ENCODE peak calls at places on chromosomes 6 and 20, in nine cellular contexts. One of them, this sample, is unnamed.

GRCh38 chr6:88677356-88677755 is 286.1 kb downstream of the RNGTT start:
- DNase-seq in right lobe of liver: no peak
- DNase-seq in brain microvascular endothelial cell: no peak
- DNase-seq in Panc1: no peak
- DNase-seq in cardiac muscle cell: no peak
- DNase-seq in fibroblast of lung: no peak
- DNase-seq in stomach: no peak
- DNase-seq in AG09309: no peak
- DNase-seq in NB4: no peak
- DNase-seq in this sample: no peak

GRCh38 chr20:34017610-34018009 is 23.9 kb downstream of the RALY start:
- DNase-seq in right lobe of liver: no peak
- DNase-seq in brain microvascular endothelial cell: peak
- DNase-seq in Panc1: no peak
- DNase-seq in cardiac muscle cell: peak
- DNase-seq in fibroblast of lung: peak
- DNase-seq in stomach: no peak
- DNase-seq in AG09309: peak
- DNase-seq in NB4: no peak
- DNase-seq in this sample: no peak

GRCh38 chr6:116405147-116405546 is 34.4 kb downstream of the DSE start:
- DNase-seq in right lobe of liver: no peak
- DNase-seq in brain microvascular endothelial cell: no peak
- DNase-seq in Panc1: no peak
- DNase-seq in cardiac muscle cell: no peak
- DNase-seq in fibroblast of lung: peak
- DNase-seq in stomach: no peak
- DNase-seq in AG09309: no peak
- DNase-seq in NB4: no peak
- DNase-seq in this sample: no peak

GRCh38 chr20:939606-940005 is 23.5 kb upstream of the ANGPT4 start:
- DNase-seq in right lobe of liver: no peak
- DNase-seq in brain microvascular endothelial cell: no peak
- DNase-seq in Panc1: no peak
- DNase-seq in cardiac muscle cell: no peak
- DNase-seq in fibroblast of lung: no peak
- DNase-seq in stomach: no peak
- DNase-seq in AG09309: no peak
- DNase-seq in NB4: no peak
- DNase-seq in this sample: no peak

GRCh38 chr6:44804016-44804415 is 416.5 kb downstream of the CDC5L start:
- DNase-seq in right lobe of liver: no peak
- DNase-seq in brain microvascular endothelial cell: no peak
- DNase-seq in Panc1: no peak
- DNase-seq in cardiac muscle cell: no peak
- DNase-seq in fibroblast of lung: no peak
- DNase-seq in stomach: no peak
- DNase-seq in AG09309: no peak
- DNase-seq in NB4: no peak
- DNase-seq in this sample: no peak

GRCh38 chr6:17120019-17120418 is 18.2 kb downstream of the STMND1 start:
- DNase-seq in right lobe of liver: no peak
- DNase-seq in brain microvascular endothelial cell: no peak
- DNase-seq in Panc1: no peak
- DNase-seq in cardiac muscle cell: no peak
- DNase-seq in fibroblast of lung: peak
- DNase-seq in stomach: no peak
- DNase-seq in AG09309: no peak
- DNase-seq in NB4: no peak
- DNase-seq in this sample: no peak

GRCh38 chr6:31079656-31080261 is 32.6 kb downstream of the C6orf15 start:
- DNase-seq in right lobe of liver: no peak
- DNase-seq in brain microvascular endothelial cell: peak
- DNase-seq in Panc1: no peak
- DNase-seq in cardiac muscle cell: peak
- DNase-seq in fibroblast of lung: peak
- DNase-seq in stomach: peak
- DNase-seq in AG09309: no peak
- DNase-seq in NB4: peak
- DNase-seq in this sample: peak

GRCh38 chr20:35174458-35175216 is 2.8 kb downstream of the PROCR start:
- DNase-seq in right lobe of liver: peak
- DNase-seq in brain microvascular endothelial cell: no peak
- DNase-seq in Panc1: no peak
- DNase-seq in cardiac muscle cell: no peak
- DNase-seq in fibroblast of lung: no peak
- DNase-seq in stomach: peak
- DNase-seq in AG09309: no peak
- DNase-seq in NB4: no peak
- DNase-seq in this sample: no peak

GRCh38 chr20:49320460-49320859 is 42.6 kb upstream of the ZNFX1 start:
- DNase-seq in right lobe of liver: no peak
- DNase-seq in brain microvascular endothelial cell: peak
- DNase-seq in Panc1: no peak
- DNase-seq in cardiac muscle cell: peak
- DNase-seq in fibroblast of lung: peak
- DNase-seq in stomach: no peak
- DNase-seq in AG09309: no peak
- DNase-seq in NB4: peak
- DNase-seq in this sample: no peak

GRCh38 chr20:49316704-49317103 is 38.8 kb upstream of the ZNFX1 start:
- DNase-seq in right lobe of liver: no peak
- DNase-seq in brain microvascular endothelial cell: no peak
- DNase-seq in Panc1: no peak
- DNase-seq in cardiac muscle cell: no peak
- DNase-seq in fibroblast of lung: no peak
- DNase-seq in stomach: no peak
- DNase-seq in AG09309: no peak
- DNase-seq in NB4: no peak
- DNase-seq in this sample: no peak

GRCh38 chr20:49318430-49319203 is 40.8 kb upstream of the ZNFX1 start:
- DNase-seq in right lobe of liver: no peak
- DNase-seq in brain microvascular endothelial cell: no peak
- DNase-seq in Panc1: no peak
- DNase-seq in cardiac muscle cell: no peak
- DNase-seq in fibroblast of lung: no peak
- DNase-seq in stomach: no peak
- DNase-seq in AG09309: no peak
- DNase-seq in NB4: no peak
- DNase-seq in this sample: no peak

GRCh38 chr20:49319204-49319809 is 41.5 kb upstream of the ZNFX1 start:
- DNase-seq in right lobe of liver: no peak
- DNase-seq in brain microvascular endothelial cell: no peak
- DNase-seq in Panc1: no peak
- DNase-seq in cardiac muscle cell: no peak
- DNase-seq in fibroblast of lung: no peak
- DNase-seq in stomach: no peak
- DNase-seq in AG09309: no peak
- DNase-seq in NB4: no peak
- DNase-seq in this sample: no peak

DNA sequence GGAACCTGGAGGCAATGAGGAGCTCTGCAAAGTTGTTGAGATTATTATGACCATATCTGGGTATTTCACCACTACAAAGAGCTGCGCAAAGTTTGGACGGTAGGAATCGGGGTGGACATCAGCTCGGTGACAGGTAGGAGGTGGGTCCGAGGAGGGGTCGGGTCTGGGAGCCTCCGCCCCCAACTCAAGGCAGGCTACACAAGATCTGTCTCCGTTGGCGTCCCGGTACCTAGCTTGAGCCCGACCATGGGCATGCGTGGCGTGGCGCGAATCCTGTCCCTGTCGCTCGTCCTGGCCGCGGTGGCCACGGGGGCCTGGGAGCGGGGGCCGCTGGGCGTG is 40.2 kb upstream of the ZNFX1 start:
- DNase-seq in right lobe of liver: no peak
- DNase-seq in brain microvascular endothelial cell: no peak
- DNase-seq in Panc1: no peak
- DNase-seq in cardiac muscle cell: no peak
- DNase-seq in fibroblast of lung: no peak
- DNase-seq in stomach: no peak
- DNase-seq in AG09309: no peak
- DNase-seq in NB4: no peak
- DNase-seq in this sample: no peak
- TF ChIP-seq CTCF in right lobe of liver: no peak
- TF ChIP-seq CTCF in brain microvascular endothelial cell: no peak
- TF ChIP-seq CTCF in Panc1: no peak
- TF ChIP-seq CTCF in cardiac muscle cell: no peak
- TF ChIP-seq CTCF in fibroblast of lung: no peak
- TF ChIP-seq CTCF in stomach: no peak
- TF ChIP-seq CTCF in AG09309: no peak
- TF ChIP-seq CTCF in NB4: no peak
- TF ChIP-seq CTCF in this sample: no peak

DNA sequence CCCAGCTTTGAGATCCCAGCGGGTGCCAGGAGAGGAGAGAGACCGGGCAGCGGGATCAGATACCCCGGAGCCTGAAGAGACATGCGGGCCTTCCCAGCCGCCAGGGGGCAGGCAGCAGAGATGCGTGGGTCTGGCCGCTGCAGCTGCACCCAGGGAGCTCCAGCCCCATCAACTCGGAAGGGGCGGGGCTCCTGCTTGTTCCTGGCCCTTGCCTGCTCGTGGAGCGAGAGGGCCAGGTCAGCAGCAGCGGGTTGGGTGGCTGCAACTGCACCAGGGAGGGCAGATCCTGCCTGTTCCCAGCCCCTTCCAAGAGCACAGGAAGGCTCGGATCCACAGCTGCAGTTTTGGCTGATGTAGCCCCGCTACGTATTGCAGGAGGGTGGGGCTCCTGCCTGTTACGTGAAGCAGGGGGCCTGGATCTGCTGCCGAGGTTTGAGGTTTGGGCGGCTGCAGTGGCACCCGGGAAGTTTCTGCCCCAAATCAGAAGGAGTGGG is 532.8 kb downstream of the RFPL4B start:
- DNase-seq in right lobe of liver: peak
- DNase-seq in brain microvascular endothelial cell: no peak
- DNase-seq in Panc1: no peak
- DNase-seq in cardiac muscle cell: peak
- DNase-seq in fibroblast of lung: no peak
- DNase-seq in stomach: peak
- DNase-seq in AG09309: no peak
- DNase-seq in NB4: peak
- DNase-seq in this sample: no peak
- TF ChIP-seq CTCF in right lobe of liver: peak
- TF ChIP-seq CTCF in brain microvascular endothelial cell: no peak
- TF ChIP-seq CTCF in Panc1: no peak
- TF ChIP-seq CTCF in cardiac muscle cell: peak
- TF ChIP-seq CTCF in fibroblast of lung: no peak
- TF ChIP-seq CTCF in stomach: no peak
- TF ChIP-seq CTCF in AG09309: no peak
- TF ChIP-seq CTCF in NB4: peak
- TF ChIP-seq CTCF in this sample: no peak

DNA sequence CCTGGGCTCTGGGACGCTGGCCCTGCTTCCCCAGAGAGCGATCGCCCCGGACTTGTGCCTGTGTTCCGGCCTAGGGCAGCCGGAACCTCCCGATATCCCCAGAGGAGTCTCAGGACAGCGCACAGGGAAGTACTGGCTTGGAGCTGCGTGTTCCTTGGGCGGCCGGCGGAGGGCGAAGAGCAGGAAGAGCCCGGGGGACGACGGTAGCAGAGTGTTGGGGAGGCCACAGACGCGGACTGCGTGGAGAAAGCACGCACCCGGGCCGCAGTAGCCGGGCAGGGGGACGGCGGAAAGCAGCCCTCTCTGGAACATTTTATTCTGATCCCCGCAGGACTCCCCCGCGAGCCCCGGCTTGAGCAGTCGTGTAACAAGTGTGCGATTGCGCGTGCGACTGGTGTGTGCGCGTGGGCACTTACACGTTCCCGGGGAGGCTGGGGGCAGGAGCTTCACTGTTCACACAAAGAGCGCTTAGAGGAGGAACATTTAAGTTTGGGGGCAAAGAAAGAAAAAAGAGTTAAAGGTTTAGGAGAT is 36.1 kb downstream of the NCR2 start:
- DNase-seq in right lobe of liver: peak
- DNase-seq in brain microvascular endothelial cell: peak
- DNase-seq in Panc1: no peak
- DNase-seq in cardiac muscle cell: peak
- DNase-seq in fibroblast of lung: peak
- DNase-seq in stomach: peak
- DNase-seq in AG09309: peak
- DNase-seq in NB4: peak
- DNase-seq in this sample: no peak
- TF ChIP-seq CTCF in right lobe of liver: no peak
- TF ChIP-seq CTCF in brain microvascular endothelial cell: peak
- TF ChIP-seq CTCF in Panc1: peak
- TF ChIP-seq CTCF in cardiac muscle cell: peak
- TF ChIP-seq CTCF in fibroblast of lung: peak
- TF ChIP-seq CTCF in stomach: no peak
- TF ChIP-seq CTCF in AG09309: peak
- TF ChIP-seq CTCF in NB4: no peak
- TF ChIP-seq CTCF in this sample: no peak

GRCh38 chr6:125781307-125781868 is 9.4 kb upstream of the NCOA7 start:
- DNase-seq in right lobe of liver: no peak
- DNase-seq in brain microvascular endothelial cell: no peak
- DNase-seq in Panc1: no peak
- DNase-seq in cardiac muscle cell: peak
- DNase-seq in fibroblast of lung: peak
- DNase-seq in stomach: peak
- DNase-seq in AG09309: no peak
- DNase-seq in NB4: no peak
- DNase-seq in this sample: no peak
- TF ChIP-seq CTCF in right lobe of liver: peak
- TF ChIP-seq CTCF in brain microvascular endothelial cell: no peak
- TF ChIP-seq CTCF in Panc1: peak
- TF ChIP-seq CTCF in cardiac muscle cell: no peak
- TF ChIP-seq CTCF in fibroblast of lung: peak
- TF ChIP-seq CTCF in stomach: no peak
- TF ChIP-seq CTCF in AG09309: no peak
- TF ChIP-seq CTCF in NB4: no peak
- TF ChIP-seq CTCF in this sample: no peak

This sample was measured in tibial nerve.